ENCODE peak calls at places on chromosomes 16 and 17, in ten cellular contexts. One of them, this sample, is unnamed.

GRCh38 chr16:63618896-63619295 is 1503.0 kb downstream of the CDH11 start:
- DNase-seq in astrocyte of the spinal cord: no peak
- DNase-seq in AG04449: no peak
- DNase-seq in nephron progenitor cell: no peak
- DNase-seq in thoracic aorta: no peak
- DNase-seq in esophagus muscularis mucosa: no peak
- DNase-seq in lung: no peak
- DNase-seq in CD4-positive, alpha-beta T cell: no peak
- DNase-seq in A549: no peak
- DNase-seq in HFFc6: no peak
- DNase-seq in this sample: no peak

GRCh38 chr17:31289790-31290189 is 7.2 kb downstream of the OMG start:
- DNase-seq in AG04449: no peak
- DNase-seq in thoracic aorta: no peak
- DNase-seq in A549: no peak
- DNase-seq in esophagus muscularis mucosa: no peak
- DNase-seq in nephron progenitor cell: no peak
- DNase-seq in CD4-positive, alpha-beta T cell: no peak
- DNase-seq in lung: no peak
- DNase-seq in HFFc6: no peak
- DNase-seq in astrocyte of the spinal cord: no peak
- DNase-seq in this sample: no peak

GRCh38 chr16:647173-647902 is 1.8 kb upstream of the WDR90 start:
- DNase-seq in AG04449: no peak
- DNase-seq in astrocyte of the spinal cord: no peak
- DNase-seq in esophagus muscularis mucosa: no peak
- DNase-seq in nephron progenitor cell: no peak
- DNase-seq in lung: no peak
- DNase-seq in A549: no peak
- DNase-seq in thoracic aorta: no peak
- DNase-seq in CD4-positive, alpha-beta T cell: no peak
- DNase-seq in HFFc6: no peak
- DNase-seq in this sample: no peak

GRCh38 chr16:57544129-57544653 is 1.7 kb downstream of the ADGRG5 start:
- DNase-seq in esophagus muscularis mucosa: no peak
- DNase-seq in thoracic aorta: no peak
- DNase-seq in HFFc6: no peak
- DNase-seq in lung: no peak
- DNase-seq in CD4-positive, alpha-beta T cell: no peak
- DNase-seq in nephron progenitor cell: no peak
- DNase-seq in A549: no peak
- DNase-seq in astrocyte of the spinal cord: no peak
- DNase-seq in AG04449: no peak
- DNase-seq in this sample: no peak

GRCh38 chr16:11446566-11447119 is 101.4 kb downstream of the RMI2 start:
- DNase-seq in A549: no peak
- DNase-seq in AG04449: no peak
- DNase-seq in CD4-positive, alpha-beta T cell: no peak
- DNase-seq in esophagus muscularis mucosa: no peak
- DNase-seq in lung: no peak
- DNase-seq in nephron progenitor cell: no peak
- DNase-seq in HFFc6: no peak
- DNase-seq in thoracic aorta: no peak
- DNase-seq in astrocyte of the spinal cord: no peak
- DNase-seq in this sample: no peak

GRCh38 chr17:32445075-32445427 is 741 bp downstream of the PSMD11 start:
- DNase-seq in CD4-positive, alpha-beta T cell: no peak
- DNase-seq in lung: peak
- DNase-seq in HFFc6: peak
- DNase-seq in astrocyte of the spinal cord: peak
- DNase-seq in nephron progenitor cell: peak
- DNase-seq in thoracic aorta: peak
- DNase-seq in esophagus muscularis mucosa: no peak
- DNase-seq in A549: peak
- DNase-seq in AG04449: peak
- DNase-seq in this sample: peak

GRCh38 chr16:88376053-88376834 is 6.5 kb upstream of the ZNF469 start:
- DNase-seq in esophagus muscularis mucosa: no peak
- DNase-seq in thoracic aorta: no peak
- DNase-seq in nephron progenitor cell: peak
- DNase-seq in lung: no peak
- DNase-seq in HFFc6: no peak
- DNase-seq in AG04449: no peak
- DNase-seq in CD4-positive, alpha-beta T cell: no peak
- DNase-seq in A549: no peak
- DNase-seq in astrocyte of the spinal cord: peak
- DNase-seq in this sample: no peak

GRCh38 chr16:78598186-78598585 is 498.7 kb downstream of the WWOX start:
- DNase-seq in AG04449: no peak
- DNase-seq in astrocyte of the spinal cord: no peak
- DNase-seq in thoracic aorta: no peak
- DNase-seq in esophagus muscularis mucosa: no peak
- DNase-seq in lung: no peak
- DNase-seq in HFFc6: no peak
- DNase-seq in CD4-positive, alpha-beta T cell: no peak
- DNase-seq in nephron progenitor cell: no peak
- DNase-seq in A549: no peak
- DNase-seq in this sample: no peak

GRCh38 chr17:82993005-82993404 is 86.4 kb upstream of the METRNL start:
- DNase-seq in astrocyte of the spinal cord: no peak
- DNase-seq in nephron progenitor cell: no peak
- DNase-seq in HFFc6: no peak
- DNase-seq in AG04449: no peak
- DNase-seq in CD4-positive, alpha-beta T cell: no peak
- DNase-seq in lung: no peak
- DNase-seq in A549: no peak
- DNase-seq in esophagus muscularis mucosa: no peak
- DNase-seq in thoracic aorta: no peak
- DNase-seq in this sample: no peak

DNA sequence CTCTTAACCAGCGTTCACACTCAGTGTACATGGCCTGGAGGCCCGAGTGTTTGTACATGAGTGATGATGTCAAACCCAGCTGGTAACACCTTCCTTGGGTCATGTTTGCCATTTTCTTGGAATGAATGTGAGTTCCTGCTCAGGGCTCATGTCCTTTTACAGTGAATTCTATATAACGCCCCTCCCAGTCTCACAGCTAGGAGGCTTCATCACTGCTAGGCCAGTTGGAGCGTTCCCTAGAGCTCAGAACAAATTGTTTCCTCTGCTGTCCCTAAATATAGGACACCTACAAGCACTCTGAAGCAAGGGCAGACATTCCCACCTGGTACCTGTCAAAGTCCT is 5.5 kb downstream of the TIMM22 start:
- DNase-seq in esophagus muscularis mucosa: no peak
- DNase-seq in HFFc6: peak
- DNase-seq in astrocyte of the spinal cord: peak
- DNase-seq in A549: no peak
- DNase-seq in CD4-positive, alpha-beta T cell: no peak
- DNase-seq in thoracic aorta: no peak
- DNase-seq in AG04449: no peak
- DNase-seq in lung: no peak
- DNase-seq in nephron progenitor cell: no peak
- DNase-seq in this sample: peak
- TF ChIP-seq CTCF in esophagus muscularis mucosa: peak
- TF ChIP-seq CTCF in HFFc6: no peak
- TF ChIP-seq CTCF in astrocyte of the spinal cord: no peak
- TF ChIP-seq CTCF in A549: no peak
- TF ChIP-seq CTCF in CD4-positive, alpha-beta T cell: no peak
- TF ChIP-seq CTCF in thoracic aorta: no peak
- TF ChIP-seq CTCF in AG04449: no peak
- TF ChIP-seq CTCF in lung: no peak
- TF ChIP-seq CTCF in nephron progenitor cell: no peak
- TF ChIP-seq CTCF in this sample: peak

DNA sequence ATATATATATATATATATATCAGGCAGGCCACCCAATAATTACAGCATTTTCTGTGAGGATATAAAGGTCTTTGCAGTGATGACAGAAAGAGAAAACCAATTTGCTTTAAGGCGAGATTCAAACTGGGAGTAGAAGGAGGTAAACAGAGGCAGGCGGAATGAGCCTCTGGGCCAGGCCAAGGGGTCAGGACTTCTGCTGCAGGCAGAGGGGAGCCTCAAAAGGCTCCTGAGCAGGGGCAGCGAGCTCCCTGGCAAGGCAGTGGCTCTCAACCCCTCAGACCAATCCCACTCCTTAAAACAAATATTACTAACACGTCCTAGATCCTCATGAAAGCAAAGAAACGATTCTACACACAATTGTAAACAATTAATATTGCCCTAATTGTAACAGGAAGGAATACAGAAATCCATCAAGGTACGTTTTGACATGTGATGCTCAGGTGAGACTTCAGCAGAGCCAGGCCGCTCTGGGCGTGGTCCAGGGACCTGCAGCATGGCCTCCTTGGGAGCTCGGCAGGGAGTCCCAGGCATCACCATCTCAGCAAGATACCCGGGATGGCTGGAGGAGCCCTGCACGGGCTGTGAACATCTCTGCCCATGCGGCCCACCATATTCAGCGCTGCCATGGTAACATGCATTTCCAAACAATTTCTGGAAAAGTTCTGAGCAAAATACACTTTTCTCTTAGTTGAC is 18.4 kb downstream of the FBXO31 start:
- DNase-seq in nephron progenitor cell: no peak
- DNase-seq in HFFc6: no peak
- DNase-seq in CD4-positive, alpha-beta T cell: no peak
- DNase-seq in astrocyte of the spinal cord: no peak
- DNase-seq in AG04449: no peak
- DNase-seq in lung: no peak
- DNase-seq in A549: no peak
- DNase-seq in esophagus muscularis mucosa: no peak
- DNase-seq in thoracic aorta: no peak
- DNase-seq in this sample: no peak
- TF ChIP-seq CTCF in nephron progenitor cell: no peak
- TF ChIP-seq CTCF in HFFc6: no peak
- TF ChIP-seq CTCF in CD4-positive, alpha-beta T cell: no peak
- TF ChIP-seq CTCF in astrocyte of the spinal cord: no peak
- TF ChIP-seq CTCF in AG04449: no peak
- TF ChIP-seq CTCF in lung: no peak
- TF ChIP-seq CTCF in A549: no peak
- TF ChIP-seq CTCF in esophagus muscularis mucosa: no peak
- TF ChIP-seq CTCF in thoracic aorta: no peak
- TF ChIP-seq CTCF in this sample: no peak

DNA sequence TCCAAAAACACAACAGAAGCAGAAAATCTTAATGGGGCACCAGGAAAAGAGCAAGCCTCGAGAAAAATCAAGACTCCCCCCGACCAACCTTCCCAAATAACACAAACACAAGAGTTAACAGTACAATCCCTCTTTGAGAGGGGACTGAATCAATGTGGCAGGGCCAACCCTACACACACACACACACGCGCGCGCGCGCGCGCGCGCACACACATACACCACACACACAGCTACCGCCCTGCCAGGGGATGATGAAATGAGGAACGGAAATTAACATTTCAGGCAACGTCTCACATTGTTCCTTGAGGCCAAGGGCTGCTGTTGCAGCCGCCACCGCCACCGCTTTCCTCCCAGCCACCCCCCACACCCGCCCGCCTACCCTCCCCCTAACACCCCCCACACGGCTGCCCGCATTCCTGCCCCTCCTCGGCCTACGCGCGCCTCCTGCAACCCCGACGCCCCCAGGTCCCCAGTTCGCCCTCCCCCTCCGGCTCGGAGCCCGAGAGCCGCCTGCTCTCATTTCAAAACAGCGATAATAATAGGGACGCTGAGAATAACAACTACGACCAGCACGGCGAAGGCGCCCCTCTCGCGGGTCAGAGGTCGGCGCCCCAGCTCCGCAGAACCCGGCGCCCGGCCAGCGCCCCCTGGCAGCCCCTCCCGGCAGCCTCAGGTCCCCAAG is 1.2 kb downstream of the ANKRD11 start:
- DNase-seq in AG04449: peak
- DNase-seq in CD4-positive, alpha-beta T cell: peak
- DNase-seq in lung: peak
- DNase-seq in astrocyte of the spinal cord: peak
- DNase-seq in esophagus muscularis mucosa: peak
- DNase-seq in A549: peak
- DNase-seq in HFFc6: peak
- DNase-seq in nephron progenitor cell: peak
- DNase-seq in thoracic aorta: peak
- DNase-seq in this sample: peak
- TF ChIP-seq CTCF in AG04449: peak
- TF ChIP-seq CTCF in CD4-positive, alpha-beta T cell: no peak
- TF ChIP-seq CTCF in lung: no peak
- TF ChIP-seq CTCF in astrocyte of the spinal cord: peak
- TF ChIP-seq CTCF in esophagus muscularis mucosa: no peak
- TF ChIP-seq CTCF in A549: peak
- TF ChIP-seq CTCF in HFFc6: peak
- TF ChIP-seq CTCF in nephron progenitor cell: no peak
- TF ChIP-seq CTCF in thoracic aorta: peak
- TF ChIP-seq CTCF in this sample: peak

GRCh38 chr17:74972107-74972972 is at the start of gene HID1:
- DNase-seq in A549: peak
- DNase-seq in lung: peak
- DNase-seq in esophagus muscularis mucosa: no peak
- DNase-seq in AG04449: no peak
- DNase-seq in HFFc6: no peak
- DNase-seq in CD4-positive, alpha-beta T cell: peak
- DNase-seq in thoracic aorta: no peak
- DNase-seq in astrocyte of the spinal cord: no peak
- DNase-seq in nephron progenitor cell: peak
- DNase-seq in this sample: no peak

GRCh38 chr17:74971842-74972106 is 785 bp downstream of the HID1 start:
- DNase-seq in HFFc6: no peak
- DNase-seq in AG04449: no peak
- DNase-seq in esophagus muscularis mucosa: no peak
- DNase-seq in astrocyte of the spinal cord: no peak
- DNase-seq in A549: no peak
- DNase-seq in thoracic aorta: no peak
- DNase-seq in nephron progenitor cell: no peak
- DNase-seq in CD4-positive, alpha-beta T cell: no peak
- DNase-seq in lung: no peak
- DNase-seq in this sample: no peak

GRCh38 chr17:74971069-74971841 is 1.3 kb downstream of the HID1 start:
- DNase-seq in thoracic aorta: no peak
- DNase-seq in A549: no peak
- DNase-seq in AG04449: no peak
- DNase-seq in astrocyte of the spinal cord: no peak
- DNase-seq in CD4-positive, alpha-beta T cell: no peak
- DNase-seq in lung: no peak
- DNase-seq in esophagus muscularis mucosa: no peak
- DNase-seq in nephron progenitor cell: no peak
- DNase-seq in HFFc6: no peak
- DNase-seq in this sample: no peak

GRCh38 chr17:74970395-74970794 is 2.2 kb downstream of the HID1 start:
- DNase-seq in nephron progenitor cell: no peak
- DNase-seq in CD4-positive, alpha-beta T cell: no peak
- DNase-seq in lung: no peak
- DNase-seq in AG04449: no peak
- DNase-seq in thoracic aorta: no peak
- DNase-seq in esophagus muscularis mucosa: no peak
- DNase-seq in A549: no peak
- DNase-seq in HFFc6: no peak
- DNase-seq in astrocyte of the spinal cord: no peak
- DNase-seq in this sample: no peak

DNA sequence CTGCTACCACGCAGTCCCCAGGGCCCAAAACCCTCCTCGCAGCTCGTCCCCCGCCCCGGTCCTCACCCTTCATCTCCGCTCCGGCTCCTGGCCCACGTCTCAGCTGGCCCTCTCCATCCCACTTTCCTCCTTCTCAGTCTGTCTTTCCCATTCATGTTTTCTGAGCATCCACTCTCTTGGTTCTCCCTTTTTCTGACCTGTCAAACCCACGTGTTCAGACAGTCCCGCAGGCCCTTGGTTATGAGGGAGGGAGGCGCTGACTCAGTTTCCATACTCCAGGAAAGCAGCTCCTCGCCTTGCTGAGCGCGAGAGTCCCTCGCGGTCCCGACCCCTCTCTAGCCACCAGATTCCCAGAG is 392 bp upstream of the HID1 start:
- DNase-seq in CD4-positive, alpha-beta T cell: no peak
- DNase-seq in A549: no peak
- DNase-seq in AG04449: no peak
- DNase-seq in esophagus muscularis mucosa: no peak
- DNase-seq in nephron progenitor cell: no peak
- DNase-seq in HFFc6: no peak
- DNase-seq in thoracic aorta: no peak
- DNase-seq in lung: no peak
- DNase-seq in astrocyte of the spinal cord: no peak
- DNase-seq in this sample: no peak
- TF ChIP-seq CTCF in CD4-positive, alpha-beta T cell: no peak
- TF ChIP-seq CTCF in A549: no peak
- TF ChIP-seq CTCF in AG04449: no peak
- TF ChIP-seq CTCF in esophagus muscularis mucosa: no peak
- TF ChIP-seq CTCF in nephron progenitor cell: no peak
- TF ChIP-seq CTCF in HFFc6: no peak
- TF ChIP-seq CTCF in thoracic aorta: no peak
- TF ChIP-seq CTCF in lung: no peak
- TF ChIP-seq CTCF in astrocyte of the spinal cord: no peak
- TF ChIP-seq CTCF in this sample: no peak

This sample was measured in fibroblast of villous mesenchyme.